ENCODE peak calls at places on chromosomes 12 and 14, in four cellular contexts. A is GM12878, K is HepG2, E is SK-N-SH. Y is an unnamed sample.
A peak's percentile ranks its signal among the peaks of the same experiment; 100 is the strongest.

GRCh38 chr12:108551556-108551955 is 9.4 kb downstream of the SART3 start:
- DNase-seq in A (no peak), K (no peak), E (no peak), Y (no peak)

GRCh38 chr12:71666259-71666658 is 2.2 kb downstream of the THAP2 start:
- DNase-seq in A (no peak), K (no peak), E (no peak), Y (no peak)

GRCh38 chr14:73743431-73743931 is 29.3 kb upstream of the PNMA1 start:
- DNase-seq in A (no peak), K (no peak), E (no peak), Y (no peak)

GRCh38 chr12:78040111-78040510 is 209.4 kb downstream of the NAV3 start:
- DNase-seq in A (no peak), K (no peak), E (no peak), Y (no peak)

GRCh38 chr14:95620659-95621059 is 65.6 kb upstream of the TCL1B start:
- DNase-seq in A (no peak), K (no peak), E (no peak), Y (no peak)

GRCh38 chr14:94407906-94408305 is 19.5 kb upstream of the SERPINA1 start:
- DNase-seq in A (no peak), K (no peak), E (no peak), Y (no peak)

GRCh38 chr14:52266782-52267181 is 716 bp upstream of the PTGDR start:
- DNase-seq in A (no peak), K (no peak), E (no peak), Y (no peak)

GRCh38 chr12:18222699-18223098 is 38.6 kb upstream of the PIK3C2G start:
- DNase-seq in A (no peak), K (no peak), E (no peak), Y (no peak)

GRCh38 chr12:55057466-55057865 is 37.7 kb downstream of the NEUROD4 start:
- DNase-seq in A (no peak), K (no peak), E (no peak), Y (no peak)

GRCh38 chr14:55585854-55586253 is 5.8 kb downstream of the KTN1 start:
- DNase-seq in A (no peak), K (no peak), E (no peak), Y (no peak)

GRCh38 chr12:106918746-106919145 is 37.0 kb upstream of the TMEM263 start:
- DNase-seq in A (no peak), K (peak; percentile 30), E (peak; percentile 59), Y (peak; percentile 25)

GRCh38 chr12:5437657-5438056 is 5.7 kb downstream of the NTF3 start:
- DNase-seq in A (no peak), K (no peak), E (no peak), Y (no peak)

GRCh38 chr12:71755146-71755892 is 656 bp downstream of the RAB21 start:
- DNase-seq in A (peak; percentile 30), K (peak; percentile 18), E (peak; percentile 18), Y (no peak)

GRCh38 chr14:102279688-102280348 is 25.1 kb downstream of the MOK start:
- DNase-seq in A (no peak), K (peak; percentile 64), E (no peak), Y (no peak)

GRCh38 chr14:50542941-50543418 is 10.6 kb upstream of the MAP4K5 start:
- DNase-seq in A (no peak), K (peak; percentile 77), E (peak; percentile 51), Y (no peak)

GRCh38 chr14:41873379-41874034 is 266.8 kb downstream of the LRFN5 start:
- DNase-seq in A (no peak), K (no peak), E (no peak), Y (no peak)

GRCh38 chr14:100854435-100854834 is 28.5 kb downstream of the MEG3 start:
- DNase-seq in A (no peak), K (no peak), E (no peak), Y (no peak)

GRCh38 chr14:104881369-104881979 is 16.4 kb downstream of the CEP170B start:
- DNase-seq in A (no peak), K (no peak), E (peak; percentile 75), Y (no peak)

GRCh38 chr14:76922599-76922998 is 96.4 kb downstream of the LRRC74A start:
- DNase-seq in A (no peak), K (no peak), E (no peak), Y (no peak)

GRCh38 chr12:103779410-103780092 is 61.5 kb downstream of the NT5DC3 start:
- DNase-seq in A (no peak), K (no peak), E (no peak), Y (no peak)

GRCh38 chr12:131205534-131205933 is 251.8 kb downstream of the ADGRD1 start:
- DNase-seq in A (no peak), K (no peak), E (peak; percentile 11), Y (peak; percentile 42)

GRCh38 chr12:90653051-90653450 is 301.9 kb downstream of the CCER1 start:
- DNase-seq in A (no peak), K (no peak), E (no peak), Y (no peak)

GRCh38 chr14:104345316-104346111 is 207.1 kb downstream of the KIF26A start:
- DNase-seq in A (no peak), K (no peak), E (no peak), Y (no peak)

GRCh38 chr12:130154276-130154675 is 8.0 kb upstream of the FZD10 start:
- DNase-seq in A (no peak), K (no peak), E (no peak), Y (no peak)

GRCh38 chr14:59788176-59788575 is 82.4 kb downstream of the RTN1 start:
- DNase-seq in A (no peak), K (no peak), E (no peak), Y (no peak)

GRCh38 chr12:11947218-11947617 is 123.5 kb upstream of the BCL2L14 start:
- DNase-seq in A (no peak), K (no peak), E (no peak), Y (no peak)

GRCh38 chr12:122834921-122835692 is at the start of gene HIP1R:
- DNase-seq in A (no peak), K (no peak), E (peak; percentile 94), Y (no peak)

DNA sequence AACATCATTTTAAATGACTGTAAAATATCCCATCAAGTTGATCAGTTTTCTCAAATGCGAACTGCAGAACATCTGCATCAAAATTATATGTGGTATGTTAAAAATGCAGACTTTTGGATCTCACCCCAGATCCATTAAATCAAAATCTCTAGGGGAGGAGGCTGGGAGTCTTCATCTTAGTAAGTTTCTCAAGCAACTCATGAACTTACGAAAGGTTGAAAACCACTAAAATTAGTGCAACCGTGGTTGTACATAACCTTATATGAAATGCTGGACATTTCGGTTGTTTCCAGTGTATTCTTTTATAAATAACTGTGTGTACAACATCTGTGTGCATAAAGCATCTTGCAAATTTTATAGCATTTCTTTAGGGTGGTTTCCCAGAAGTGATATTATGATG is 39.2 kb downstream of the ZFP36L1 start:
- DNase-seq in A (no peak), K (no peak), E (no peak), Y (no peak)
- TF ChIP-seq TCF12 in A (no peak), K (no peak), E (no peak), Y (no peak)

GRCh38 chr12:109764123-109764522 is 50.5 kb downstream of the FAM222A start:
- DNase-seq in A (no peak), K (no peak), E (peak; percentile 68), Y (no peak)

GRCh38 chr12:109764776-109765492 is 51.3 kb downstream of the FAM222A start:
- DNase-seq in A (no peak), K (no peak), E (peak; percentile 28), Y (peak; percentile 37)

GRCh38 chr12:109762071-109762672 is 48.5 kb downstream of the FAM222A start:
- DNase-seq in A (no peak), K (no peak), E (no peak), Y (peak; percentile 35)

GRCh38 chr12:109762673-109763191 is 49.1 kb downstream of the FAM222A start:
- DNase-seq in A (no peak), K (no peak), E (no peak), Y (peak; percentile 39)

DNA sequence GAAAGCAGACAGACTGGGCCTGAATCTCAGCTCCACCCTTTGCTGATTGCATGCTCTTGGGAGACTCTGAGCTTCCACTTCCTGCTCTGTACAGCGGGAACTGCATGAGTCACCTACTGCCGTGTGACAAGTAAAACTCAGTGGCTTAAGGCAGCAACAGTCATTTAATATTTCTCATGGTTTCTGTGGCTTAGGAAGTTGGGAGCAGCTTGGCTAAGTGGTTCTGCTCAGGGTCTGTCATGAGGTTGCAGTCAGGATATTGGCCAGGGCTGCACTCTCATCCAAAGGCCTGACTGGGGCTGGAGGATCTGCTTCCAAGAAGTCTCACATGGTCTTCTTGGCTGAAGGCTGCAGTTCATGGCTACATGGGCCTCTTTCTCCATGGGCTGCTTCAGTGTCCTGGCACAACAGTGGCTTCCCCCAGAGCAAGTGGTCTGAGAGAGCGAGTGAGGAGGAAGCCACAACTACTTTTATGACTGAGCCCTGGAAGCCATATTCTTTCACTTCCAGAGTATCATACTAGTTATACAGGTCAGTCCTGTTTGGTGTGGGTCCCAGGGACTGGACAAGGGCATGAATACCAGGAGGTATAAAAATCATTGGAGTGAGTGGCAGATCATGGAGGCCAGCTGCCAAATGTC is 49.7 kb downstream of the FAM222A start:
- DNase-seq in A (no peak), K (no peak), E (no peak), Y (peak; percentile 35)
- TF ChIP-seq TCF12 in A (no peak), K (no peak), E (no peak), Y (no peak)

GRCh38 chr14:65478596-65478995 is 66.1 kb downstream of the FUT8 start:
- DNase-seq in A (no peak), K (no peak), E (no peak), Y (no peak)
- TF ChIP-seq TCF12 in A (no peak), K (no peak), E (no peak), Y (no peak)

DNA sequence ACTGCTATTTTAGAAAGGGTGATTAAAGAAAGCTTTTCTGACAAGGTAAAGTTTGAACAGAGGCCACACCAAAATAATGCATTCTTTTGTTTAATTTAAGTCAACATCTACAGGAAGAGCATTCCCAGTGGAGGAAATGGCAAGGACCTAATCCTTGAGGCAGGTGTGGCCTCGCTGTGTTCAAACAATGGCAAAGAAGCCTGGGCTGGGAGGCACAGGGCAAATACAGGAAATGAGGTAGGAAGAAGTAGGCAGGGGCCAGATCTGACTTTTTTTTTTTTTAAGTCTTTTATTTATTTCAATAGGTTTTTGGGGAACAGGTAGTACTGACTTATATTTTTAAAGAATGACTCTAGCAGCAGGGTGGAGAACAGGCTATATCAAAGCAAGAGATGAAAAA is 53.5 kb downstream of the ARMH4 start:
- DNase-seq in A (no peak), K (no peak), E (no peak), Y (no peak)
- TF ChIP-seq TCF12 in A (no peak), K (no peak), E (no peak), Y (no peak)

DNA sequence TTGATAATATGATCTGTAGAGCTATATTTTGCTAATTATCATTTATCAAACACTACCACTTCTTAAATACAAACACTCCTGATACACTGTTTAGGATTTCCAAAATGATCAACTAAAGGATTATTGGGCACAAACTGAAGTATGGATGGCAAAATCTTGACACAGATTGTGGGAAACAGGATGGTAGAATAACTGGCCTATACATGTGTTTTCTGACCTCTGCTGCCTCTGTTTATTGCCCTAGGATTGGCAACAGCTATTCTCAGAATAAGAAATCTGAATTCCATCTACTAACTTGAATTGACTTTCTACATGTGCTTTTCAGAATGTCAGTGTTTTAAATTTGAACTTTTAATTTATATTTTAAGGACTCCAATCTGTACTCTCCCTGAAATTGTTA is 209.1 kb downstream of the MED13L start:
- DNase-seq in A (no peak), K (no peak), E (no peak), Y (no peak)
- TF ChIP-seq TCF12 in A (no peak), K (no peak), E (no peak), Y (no peak)

GRCh38 chr14:30528119-30528518 is 30.8 kb upstream of the G2E3 start:
- DNase-seq in A (no peak), K (peak; percentile 21), E (no peak), Y (no peak)
- TF ChIP-seq TCF12 in A (no peak), K (no peak), E (no peak), Y (no peak)

GRCh38 chr12:9935026-9935425 is 2.9 kb upstream of the CLEC2A start:
- DNase-seq in A (no peak), K (no peak), E (no peak), Y (no peak)
- TF ChIP-seq TCF12 in A (no peak), K (no peak), E (no peak), Y (no peak)

Y was measured in H1.